ENCODE peak calls at places on chromosomes 16 and 17, in eight cellular contexts. I is neural progenitor cell; H is AG10803; Z is tibial artery; P is ovary; U is putamen; S is stimulated activated CD4-positive, alpha-beta T cell treated with anti-CD3 and anti-CD28 coated beads, Interleukin-2, amount 100 ng/mL, for 48 hours; K is HuH-7.5. V is an unnamed sample.

GRCh38 chr17:1764274-1764673 is 2.4 kb downstream of the SERPINF1 start:
- DNase-seq in I (no peak), H (peak; percentile 94), Z (peak; percentile 90), P (peak; percentile 73), U (no peak), S (peak; percentile 20), K (no peak), V (no peak)

GRCh38 chr17:74893936-74894671 is 671 bp upstream of the FADS6 start:
- DNase-seq in I (no peak), H (no peak), Z (no peak), P (no peak), U (no peak), S (no peak), K (no peak), V (no peak)

GRCh38 chr16:31427441-31428276 is 501 bp downstream of the COX6A2 start:
- DNase-seq in I (no peak), H (peak; percentile 23), Z (peak; percentile 62), P (peak; percentile 74), U (peak; percentile 65), S (no peak), K (no peak), V (peak; percentile 26)

GRCh38 chr17:42281571-42282096 is 5.4 kb upstream of the STAT5B start:
- DNase-seq in I (peak; percentile 26), H (no peak), Z (no peak), P (peak; percentile 20), U (no peak), S (no peak), K (no peak), V (no peak)

GRCh38 chr16:48542020-48542473 is 67.9 kb downstream of the N4BP1 start:
- DNase-seq in I (peak; percentile 47), H (peak; percentile 71), Z (peak; percentile 83), P (peak; percentile 56), U (peak; percentile 73), S (no peak), K (peak; percentile 20), V (peak; percentile 60)

GRCh38 chr16:56310685-56311084 is 114.7 kb downstream of the AMFR start:
- DNase-seq in I (no peak), H (no peak), Z (no peak), P (no peak), U (no peak), S (no peak), K (no peak), V (no peak)

GRCh38 chr16:74936902-74937560 is 47.9 kb downstream of the WDR59 start:
- DNase-seq in I (no peak), H (peak; percentile 67), Z (peak; percentile 49), P (no peak), U (no peak), S (peak; percentile 10), K (peak; percentile 16), V (no peak)

GRCh38 chr16:57757883-57758282 is 22.3 kb downstream of the KATNB1 start:
- DNase-seq in I (no peak), H (no peak), Z (no peak), P (no peak), U (no peak), S (no peak), K (no peak), V (no peak)

GRCh38 chr17:50631195-50631907 is 3.3 kb upstream of the ABCC3 start:
- DNase-seq in I (no peak), H (no peak), Z (no peak), P (no peak), U (no peak), S (no peak), K (no peak), V (peak; percentile 50)

GRCh38 chr17:44211281-44212265 is 7.9 kb downstream of the UBTF start:
- DNase-seq in I (no peak), H (no peak), Z (no peak), P (no peak), U (no peak), S (no peak), K (no peak), V (no peak)

GRCh38 chr17:61477204-61477834 is 25.1 kb downstream of the TBX4 start:
- DNase-seq in I (no peak), H (no peak), Z (peak; percentile 39), P (no peak), U (no peak), S (no peak), K (no peak), V (no peak)

GRCh38 chr17:35889818-35890773 is 9.9 kb upstream of the CCL5 start:
- DNase-seq in I (peak; percentile 11), H (peak; percentile 15), Z (no peak), P (no peak), U (no peak), S (no peak), K (no peak), V (peak; percentile 27)

GRCh38 chr16:2090819-2091721 is 43.3 kb downstream of the TSC2 start:
- DNase-seq in I (peak; percentile 96), H (no peak), Z (no peak), P (peak; percentile 66), U (no peak), S (no peak), K (no peak), V (no peak)

V was measured in A673.